ENCODE peak calls at places on chromosomes 2 and 18, in five cellular contexts. G, I, D, R and V are unnamed samples.

GRCh38 chr2:54350422-54350821 is 94.4 kb upstream of the TSPYL6 start:
- DNase-seq in D (no peak), G (no peak), I (no peak), R (no peak), V (no peak)

GRCh38 chr2:30764021-30764800 is 43.0 kb downstream of the CAPN13 start:
- DNase-seq in G (no peak), I (no peak), D (no peak), R (no peak), V (no peak)

GRCh38 chr2:99957724-99958123 is 184.7 kb downstream of the AFF3 start:
- DNase-seq in R (no peak), G (no peak), D (no peak), I (no peak), V (no peak)

GRCh38 chr2:52395912-52396311 is 1364.0 kb upstream of the NRXN1 start:
- DNase-seq in R (no peak), I (no peak), G (no peak), D (no peak), V (no peak)

GRCh38 chr2:226511327-226511726 is 288.3 kb downstream of the IRS1 start:
- DNase-seq in R (no peak), I (no peak), G (no peak), D (no peak), V (no peak)

GRCh38 chr2:974454-974853 is 23.8 kb downstream of the SNTG2 start:
- DNase-seq in G (no peak), D (no peak), I (no peak), R (no peak), V (no peak)

GRCh38 chr2:239479471-239479870 is 78.7 kb upstream of the HDAC4 start:
- DNase-seq in I (no peak), G (no peak), D (no peak), R (no peak), V (no peak)

GRCh38 chr2:239732666-239733010 is 292.5 kb downstream of the NDUFA10 start:
- DNase-seq in I (no peak), D (no peak), R (no peak), G (no peak), V (no peak)

GRCh38 chr2:205409403-205409802 is 272.9 kb upstream of the NRP2 start:
- DNase-seq in I (no peak), R (no peak), D (no peak), G (no peak), V (no peak)

DNA sequence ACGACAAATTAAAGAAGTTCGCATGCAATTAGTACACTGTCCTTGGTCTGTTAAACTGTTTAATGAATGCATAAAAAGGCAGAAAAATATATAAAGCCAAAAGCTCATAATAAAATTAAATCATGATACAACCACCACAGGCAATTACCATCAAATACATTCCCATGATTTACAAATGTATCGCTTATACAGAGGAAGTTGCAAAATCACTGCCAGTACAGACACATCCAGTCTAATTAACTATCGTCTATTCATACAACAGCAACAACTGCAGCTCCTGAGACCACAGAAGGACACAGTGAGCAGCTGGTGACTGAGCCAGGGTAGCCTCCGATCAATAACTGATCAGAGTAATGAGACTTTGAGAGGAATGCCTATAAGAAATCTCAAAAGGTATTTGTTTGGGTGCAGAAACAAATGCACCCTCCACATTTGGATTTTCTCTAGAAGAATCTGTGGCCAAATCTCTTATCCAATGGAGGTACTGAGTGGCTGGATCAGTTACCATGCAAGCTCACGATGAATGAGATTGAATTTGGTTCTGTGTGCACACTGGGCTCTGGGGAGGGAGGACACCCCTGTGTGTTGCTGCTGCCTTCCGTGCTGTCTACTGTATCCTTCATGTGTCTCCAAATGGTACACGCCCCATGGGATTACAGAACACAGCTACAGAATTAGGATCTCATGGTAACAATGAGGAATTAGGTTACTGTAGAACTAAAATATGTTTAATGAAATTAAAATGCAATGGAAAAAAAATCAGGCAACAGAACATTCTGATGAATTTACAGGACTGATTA is 119.6 kb downstream of the MBP start:
- DNase-seq in R (no peak), I (no peak), G (no peak), D (no peak), V (no peak)
- H3K27ac ChIP-seq in R (no peak overlapping the region), I (no peak overlapping the region), G (no peak overlapping the region), D (no peak overlapping the region), V (no peak overlapping the region)

GRCh38 chr2:218979846-218980738 is 4.9 kb downstream of the FEV start:
- DNase-seq in R (peak; percentile 88), G (peak; percentile 68), I (peak; percentile 74), D (peak; percentile 24), V (peak; percentile 54)
- H3K27me3 ChIP-seq in R (peaks cover 28% of the 10 kb centered on the region), G (no peaks in the 10 kb centered on the region), I (peaks cover 16% of the 10 kb centered on the region), D (peaks cover 24% of the 10 kb centered on the region), V (peaks cover 12% of the 10 kb centered on the region)

GRCh38 chr2:190786404-190787166 is 94.0 kb upstream of the GLS start:
- DNase-seq in R (no peak), D (no peak), G (no peak), I (no peak), V (no peak)
- TF ChIP-seq SIN3A in R (no peak), D (no peak), G (no peak), I (no peak), V (no peak)

DNA sequence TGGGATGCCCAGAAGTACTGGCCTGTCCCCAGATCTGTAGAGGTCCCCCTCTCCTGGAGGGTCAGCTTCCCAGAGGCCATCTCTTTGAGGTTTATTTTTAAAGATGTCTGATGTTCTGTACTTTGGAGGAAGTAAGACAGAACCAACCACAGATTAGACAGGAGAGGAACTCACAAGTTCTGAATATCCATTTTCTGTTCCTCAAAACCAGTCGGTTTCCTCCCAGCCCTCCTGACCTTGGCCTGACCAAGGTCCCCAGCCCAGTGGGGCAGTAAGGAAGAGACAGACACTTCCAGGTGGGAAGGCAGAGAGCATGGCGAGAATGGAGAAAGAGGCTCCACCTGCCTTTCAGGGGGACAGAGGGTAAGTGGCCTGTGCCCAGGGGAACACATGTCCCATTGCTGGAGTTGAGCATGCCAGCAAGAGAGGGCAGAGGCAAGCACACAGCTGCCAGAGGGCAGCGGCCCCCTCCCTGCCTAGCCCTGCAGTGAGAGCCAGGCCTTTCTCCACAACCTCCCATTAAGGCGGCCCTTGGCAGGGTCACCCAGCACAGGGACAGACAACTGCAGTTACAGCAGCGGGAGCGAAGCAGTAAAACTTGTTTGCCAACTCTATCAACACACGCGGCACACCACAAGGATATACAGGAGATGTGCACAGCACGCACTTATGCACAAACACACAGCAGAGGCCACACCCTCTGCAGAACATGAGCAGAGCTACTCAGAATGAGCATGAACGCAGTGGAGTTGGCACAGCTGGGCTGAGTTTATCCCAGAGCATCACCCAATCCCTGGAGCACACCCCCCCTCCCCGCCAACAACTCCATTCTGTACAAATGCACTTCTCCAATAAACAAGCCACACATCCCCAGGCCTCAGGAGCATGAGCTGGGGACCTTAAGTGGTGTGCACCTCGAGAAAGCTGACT is 18.5 kb upstream of the SEMA4C start:
- DNase-seq in I (no peak), R (no peak), G (no peak), D (no peak), V (no peak)
- H3K27ac ChIP-seq in I (peak overlapping the region; percentile 56), R (no peak overlapping the region), G (no peak overlapping the region), D (no peak overlapping the region), V (no peak overlapping the region)

GRCh38 chr18:30889582-30890301 is 152.8 kb downstream of the DSC3 start:
- DNase-seq in G (peak; percentile 23), I (no peak), R (peak; percentile 3), D (no peak), V (peak; percentile 8)
- H3K27me3 ChIP-seq in G (no peaks in the 10 kb centered on the region), I (no peaks in the 10 kb centered on the region), R (no peaks in the 10 kb centered on the region), D (no peaks in the 10 kb centered on the region), V (no peaks in the 10 kb centered on the region)